ENCODE peak calls at places on chromosomes 4 and X, in ten cellular contexts. B, A, M, Y, W, R, N, Z, H and C are unnamed samples.

GRCh38 chr4:7104366-7105031 is 36.6 kb upstream of the GRPEL1 start:
- DNase-seq in B (no peak), A (peak), M (no peak), Y (no peak), W (no peak), R (no peak), N (no peak), Z (no peak), H (no peak), C (no peak)

GRCh38 chr4:142944565-142944964 is 98.5 kb upstream of the INPP4B start:
- DNase-seq in B (no peak), A (no peak), M (no peak), Y (no peak), W (no peak), R (no peak), N (no peak), Z (no peak), H (no peak), C (no peak)

GRCh38 chrX:24226176-24226575 is 76.6 kb downstream of the ZFX start:
- DNase-seq in B (no peak), A (no peak), M (no peak), Y (no peak), W (no peak), R (no peak), N (no peak), Z (no peak), H (no peak), C (no peak)

GRCh38 chr4:159009521-159009920 is 93.4 kb upstream of the RAPGEF2 start:
- DNase-seq in B (no peak), A (no peak), M (no peak), Y (no peak), W (no peak), R (no peak), N (no peak), Z (no peak), H (no peak), C (no peak)

GRCh38 chrX:136259543-136259942 is 8.3 kb upstream of the MAP7D3 start:
- DNase-seq in B (no peak), A (no peak), M (no peak), Y (no peak), W (no peak), R (no peak), N (no peak), Z (no peak), H (no peak), C (peak)

GRCh38 chrX:155086202-155086840 is 15.0 kb downstream of the BRCC3 start:
- DNase-seq in B (no peak), A (no peak), M (peak), Y (no peak), W (no peak), R (peak), N (peak), Z (no peak), H (peak), C (no peak)

GRCh38 chr4:39062499-39062898 is 467 bp downstream of the KLHL5 start:
- DNase-seq in B (no peak), A (no peak), M (no peak), Y (no peak), W (no peak), R (no peak), N (no peak), Z (no peak), H (no peak), C (no peak)

GRCh38 chr4:61443813-61444510 is 243.8 kb downstream of the ADGRL3 start:
- DNase-seq in B (no peak), A (no peak), M (no peak), Y (no peak), W (no peak), R (no peak), N (no peak), Z (no peak), H (no peak), C (no peak)

GRCh38 chr4:101191302-101192098 is 155.8 kb downstream of the PPP3CA start:
- DNase-seq in B (no peak), A (peak), M (peak), Y (peak), W (no peak), R (no peak), N (no peak), Z (no peak), H (peak), C (no peak)

GRCh38 chr4:10079951-10080873 is 36.4 kb downstream of the WDR1 start:
- DNase-seq in B (peak), A (peak), M (no peak), Y (peak), W (no peak), R (no peak), N (no peak), Z (no peak), H (peak), C (no peak)

GRCh38 chr4:100742045-100742444 is 224.2 kb upstream of the EMCN start:
- DNase-seq in B (no peak), A (no peak), M (no peak), Y (no peak), W (no peak), R (peak), N (peak), Z (no peak), H (no peak), C (peak)

GRCh38 chrX:11629593-11630211 is 36.0 kb downstream of the ARHGAP6 start:
- DNase-seq in B (no peak), A (no peak), M (peak), Y (no peak), W (no peak), R (no peak), N (no peak), Z (no peak), H (no peak), C (no peak)

GRCh38 chr4:17619416-17620105 is 5.1 kb downstream of the MED28 start:
- DNase-seq in B (no peak), A (no peak), M (peak), Y (no peak), W (no peak), R (no peak), N (no peak), Z (no peak), H (no peak), C (no peak)

GRCh38 chr4:139922625-139923024 is 231.4 kb downstream of the MAML3 start:
- DNase-seq in B (no peak), A (no peak), M (no peak), Y (no peak), W (no peak), R (no peak), N (no peak), Z (peak), H (no peak), C (peak)

GRCh38 chr4:3031357-3032064 is 42.8 kb downstream of the HTT-AS start:
- DNase-seq in B (no peak), A (peak), M (no peak), Y (no peak), W (peak), R (no peak), N (no peak), Z (no peak), H (no peak), C (no peak)

GRCh38 chrX:74536142-74537010 is 78.0 kb downstream of the RLIM start:
- DNase-seq in B (peak), A (peak), M (peak), Y (peak), W (peak), R (peak), N (no peak), Z (peak), H (peak), C (peak)

GRCh38 chr4:112214397-112215264 is 17.0 kb upstream of the AP1AR start:
- DNase-seq in B (no peak), A (no peak), M (no peak), Y (no peak), W (no peak), R (peak), N (peak), Z (no peak), H (no peak), C (no peak)

GRCh38 chr4:23966720-23967119 is 76.9 kb upstream of the PPARGC1A start:
- DNase-seq in B (no peak), A (no peak), M (no peak), Y (no peak), W (no peak), R (no peak), N (no peak), Z (no peak), H (no peak), C (no peak)

GRCh38 chrX:111337067-111337466 is 66.8 kb upstream of the CAPN6 start:
- DNase-seq in B (no peak), A (no peak), M (no peak), Y (no peak), W (no peak), R (no peak), N (no peak), Z (no peak), H (no peak), C (no peak)

GRCh38 chrX:36218801-36219200 is 299.3 kb downstream of the CFAP47 start:
- DNase-seq in B (no peak), A (no peak), M (no peak), Y (no peak), W (no peak), R (no peak), N (no peak), Z (no peak), H (no peak), C (no peak)

GRCh38 chrX:68878977-68879376 is 50.2 kb downstream of the EFNB1 start:
- DNase-seq in B (no peak), A (no peak), M (no peak), Y (no peak), W (no peak), R (no peak), N (no peak), Z (no peak), H (no peak), C (no peak)

GRCh38 chr4:187903700-187904099 is 91.9 kb upstream of the ZFP42 start:
- DNase-seq in B (no peak), A (no peak), M (no peak), Y (no peak), W (no peak), R (no peak), N (no peak), Z (no peak), H (no peak), C (no peak)

GRCh38 chrX:82141942-82142341 is 940.0 kb downstream of the SH3BGRL start:
- DNase-seq in B (no peak), A (no peak), M (no peak), Y (no peak), W (no peak), R (no peak), N (no peak), Z (no peak), H (no peak), C (no peak)

GRCh38 chrX:17377047-17377692 is 2.2 kb downstream of the NHS start:
- DNase-seq in B (no peak), A (no peak), M (no peak), Y (no peak), W (peak), R (peak), N (peak), Z (no peak), H (no peak), C (peak)

GRCh38 chrX:1392376-1393130 is 640 bp upstream of the SLC25A6 start:
- DNase-seq in B (peak), A (peak), M (peak), Y (peak), W (peak), R (peak), N (no peak), Z (no peak), H (no peak), C (no peak)

GRCh38 chrX:137194164-137194563 is 160.4 kb upstream of the GPR101 start:
- DNase-seq in B (no peak), A (no peak), M (peak), Y (no peak), W (no peak), R (peak), N (peak), Z (no peak), H (no peak), C (no peak)

GRCh38 chr4:2416564-2417195 is 1.8 kb downstream of the ZFYVE28 start:
- DNase-seq in B (no peak), A (no peak), M (no peak), Y (no peak), W (peak), R (no peak), N (no peak), Z (no peak), H (peak), C (no peak)

GRCh38 chrX:100895365-100896075 is 21.4 kb upstream of the NOX1 start:
- DNase-seq in B (no peak), A (no peak), M (no peak), Y (no peak), W (no peak), R (no peak), N (peak), Z (no peak), H (no peak), C (no peak)

GRCh38 chr4:142703694-142704309 is 142.3 kb downstream of the INPP4B start:
- DNase-seq in B (no peak), A (no peak), M (no peak), Y (no peak), W (no peak), R (no peak), N (no peak), Z (no peak), H (no peak), C (no peak)

GRCh38 chr4:112515278-112516075 is 503 bp downstream of the NEUROG2 start:
- DNase-seq in B (no peak), A (peak), M (no peak), Y (no peak), W (peak), R (no peak), N (no peak), Z (no peak), H (no peak), C (peak)

GRCh38 chr4:153785830-153786721 is 2.8 kb downstream of the SFRP2 start:
- DNase-seq in B (no peak), A (no peak), M (no peak), Y (no peak), W (no peak), R (no peak), N (peak), Z (no peak), H (no peak), C (peak)

GRCh38 chrX:143873343-143873742 is 10.5 kb upstream of the UBE2NL start:
- DNase-seq in B (no peak), A (no peak), M (no peak), Y (no peak), W (no peak), R (no peak), N (no peak), Z (no peak), H (no peak), C (peak)

GRCh38 chr4:54493862-54494261 is 163.9 kb upstream of the KIT start:
- DNase-seq in B (no peak), A (no peak), M (no peak), Y (no peak), W (no peak), R (no peak), N (no peak), Z (peak), H (no peak), C (no peak)

GRCh38 chr4:13378973-13379759 is 105.0 kb downstream of the RAB28 start:
- DNase-seq in B (no peak), A (no peak), M (no peak), Y (no peak), W (no peak), R (no peak), N (no peak), Z (no peak), H (no peak), C (no peak)

GRCh38 chr4:125676156-125676555 is 361.4 kb downstream of the FAT4 start:
- DNase-seq in B (no peak), A (no peak), M (no peak), Y (no peak), W (peak), R (no peak), N (no peak), Z (no peak), H (no peak), C (no peak)

GRCh38 chr4:103996637-103997036 is 276.9 kb upstream of the TACR3 start:
- DNase-seq in B (no peak), A (no peak), M (no peak), Y (no peak), W (no peak), R (peak), N (peak), Z (no peak), H (no peak), C (peak)
- TF ChIP-seq POLR2A in B (no peak), A (no peak), M (no peak), Y (no peak), W (no peak), R (no peak), N (no peak), Z (no peak), H (no peak), C (no peak)

GRCh38 chr4:705278-706082 is at the start of gene PCGF3:
- DNase-seq in B (peak), A (peak), M (peak), Y (peak), W (peak), R (peak), N (peak), Z (peak), H (peak), C (peak)
- TF ChIP-seq POLR2A in B (no peak), A (no peak), M (peak), Y (no peak), W (peak), R (peak), N (peak), Z (no peak), H (no peak), C (peak)

GRCh38 chrX:40012039-40012799 is 85.5 kb downstream of the BCOR start:
- DNase-seq in B (no peak), A (no peak), M (peak), Y (peak), W (peak), R (no peak), N (no peak), Z (no peak), H (peak), C (no peak)

GRCh38 chrX:40011483-40012038 is 86.2 kb downstream of the BCOR start:
- DNase-seq in B (no peak), A (no peak), M (no peak), Y (no peak), W (no peak), R (no peak), N (no peak), Z (no peak), H (no peak), C (no peak)

GRCh38 chrX:40015693-40016092 is 82.1 kb downstream of the BCOR start:
- DNase-seq in B (no peak), A (no peak), M (no peak), Y (no peak), W (no peak), R (no peak), N (no peak), Z (no peak), H (no peak), C (no peak)

GRCh38 chrX:40010550-40011364 is 87.0 kb downstream of the BCOR start:
- DNase-seq in B (no peak), A (no peak), M (no peak), Y (no peak), W (peak), R (no peak), N (no peak), Z (no peak), H (peak), C (no peak)

GRCh38 chrX:40012800-40013682 is 84.7 kb downstream of the BCOR start:
- DNase-seq in B (no peak), A (peak), M (peak), Y (peak), W (peak), R (peak), N (no peak), Z (no peak), H (peak), C (peak)
- TF ChIP-seq POLR2A in B (no peak), A (no peak), M (peak), Y (no peak), W (no peak), R (peak), N (no peak), Z (no peak), H (no peak), C (no peak)

GRCh38 chrX:134806707-134807038 is 148.4 kb upstream of the PLAC1 start:
- DNase-seq in B (no peak), A (no peak), M (no peak), Y (no peak), W (no peak), R (no peak), N (no peak), Z (no peak), H (no peak), C (no peak)

GRCh38 chrX:134810211-134810610 is 151.9 kb upstream of the PLAC1 start:
- DNase-seq in B (no peak), A (no peak), M (no peak), Y (no peak), W (no peak), R (no peak), N (no peak), Z (no peak), H (no peak), C (no peak)

GRCh38 chrX:134804779-134805178 is 146.5 kb upstream of the PLAC1 start:
- DNase-seq in B (no peak), A (no peak), M (no peak), Y (no peak), W (no peak), R (no peak), N (no peak), Z (no peak), H (no peak), C (no peak)

GRCh38 chrX:134803551-134804183 is 145.4 kb upstream of the PLAC1 start:
- DNase-seq in B (no peak), A (no peak), M (no peak), Y (no peak), W (no peak), R (no peak), N (no peak), Z (no peak), H (no peak), C (no peak)

DNA sequence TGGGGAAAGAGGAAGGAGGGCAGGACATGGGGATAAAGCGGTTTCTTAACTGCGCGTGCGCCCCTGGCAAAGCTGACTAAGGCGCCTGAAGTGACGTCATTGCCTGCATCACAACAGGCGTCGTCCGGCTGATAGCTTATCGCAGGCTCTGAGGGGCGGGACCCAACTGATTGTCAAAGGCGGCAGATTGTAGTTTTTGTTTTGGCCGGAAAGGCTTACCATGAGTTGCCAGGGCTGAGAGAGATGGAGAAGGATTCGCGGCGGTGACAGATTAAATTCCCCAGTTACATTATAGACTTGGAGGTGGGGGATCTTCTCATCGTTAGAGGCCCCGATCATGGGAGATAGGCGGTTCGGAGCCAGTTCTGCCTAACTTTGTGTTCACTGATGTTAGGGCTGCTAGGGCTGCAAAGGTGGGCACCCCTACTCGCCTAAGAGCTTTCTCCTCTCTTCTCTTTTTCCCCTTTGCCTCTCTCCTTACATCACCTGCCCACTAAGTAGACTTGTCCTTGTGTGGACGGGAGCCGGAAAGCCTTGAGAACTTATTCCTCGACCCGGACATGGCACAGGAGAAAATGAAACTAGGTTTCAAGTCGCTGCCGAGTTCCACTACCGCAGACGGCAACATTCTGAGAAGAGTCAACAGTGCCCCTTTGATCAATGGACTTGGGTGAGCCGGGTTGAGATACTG is 148.9 kb upstream of the PLAC1 start:
- DNase-seq in B (peak), A (peak), M (peak), Y (peak), W (no peak), R (peak), N (peak), Z (peak), H (peak), C (peak)
- TF ChIP-seq POLR2A in B (no peak), A (no peak), M (peak), Y (no peak), W (peak), R (peak), N (no peak), Z (no peak), H (no peak), C (no peak)

GRCh38 chrX:148228521-148228920 is 247.4 kb downstream of the FMR1NB start:
- DNase-seq in B (no peak), A (no peak), M (no peak), Y (no peak), W (no peak), R (no peak), N (no peak), Z (no peak), H (no peak), C (no peak)
- TF ChIP-seq POLR2A in B (no peak), A (no peak), M (no peak), Y (no peak), W (no peak), R (no peak), N (no peak), Z (no peak), H (no peak), C (no peak)

DNA sequence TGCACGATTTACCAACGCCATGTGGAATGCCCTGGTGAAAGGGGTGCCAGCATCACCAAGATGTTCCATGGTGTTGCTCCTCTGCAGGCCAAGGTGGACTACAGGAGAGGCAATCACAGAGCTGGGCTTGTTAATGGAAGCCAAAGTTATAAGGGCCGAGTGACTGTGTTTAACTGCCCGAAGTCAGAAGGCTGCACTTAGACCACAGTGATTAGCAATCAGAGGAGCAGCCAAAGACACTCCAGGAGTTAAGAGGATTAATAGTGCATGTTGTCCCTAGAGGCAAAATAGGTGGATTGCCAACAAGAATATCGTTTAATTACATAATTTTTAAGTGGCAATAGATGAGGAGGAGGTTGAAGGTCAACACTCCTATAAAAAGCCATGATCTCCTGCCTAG is 22.8 kb upstream of the SLC25A43 start:
- DNase-seq in B (no peak), A (no peak), M (no peak), Y (no peak), W (no peak), R (no peak), N (no peak), Z (no peak), H (no peak), C (no peak)
- TF ChIP-seq POLR2A in B (no peak), A (no peak), M (no peak), Y (no peak), W (no peak), R (no peak), N (no peak), Z (no peak), H (no peak), C (no peak)